ENCODE peak calls at places on chromosomes 13 and 19, in four cellular contexts. K, Z, W and I are unnamed samples.

GRCh38 chr19:44582581-44583265 is 30.6 kb upstream of the IGSF23 start:
- DNase-seq in K (no peak), Z (no peak), W (peak; percentile 17), I (no peak)

GRCh38 chr13:92365904-92366303 is 860.7 kb upstream of the GPC6 start:
- DNase-seq in K (no peak), Z (no peak), W (no peak), I (no peak)

GRCh38 chr19:29517946-29518345 is 7.8 kb upstream of the VSTM2B start:
- DNase-seq in K (no peak), Z (no peak), W (no peak), I (no peak)

GRCh38 chr19:37699057-37699456 is 20.5 kb downstream of the ZNF607 start:
- DNase-seq in K (no peak), Z (no peak), W (no peak), I (no peak)

GRCh38 chr19:14300281-14300680 is 81.0 kb upstream of the ADGRE5 start:
- DNase-seq in K (no peak), Z (no peak), W (no peak), I (no peak)

GRCh38 chr13:24684600-24684998 is 4.4 kb downstream of the ATP12A start:
- DNase-seq in K (no peak), Z (no peak), W (no peak), I (no peak)

GRCh38 chr13:46565808-46566750 is 13.1 kb downstream of the LRCH1 start:
- DNase-seq in K (no peak), Z (no peak), W (no peak), I (no peak)

GRCh38 chr13:40769970-40770369 is 1.0 kb downstream of the MRPS31 start:
- DNase-seq in K (no peak), Z (no peak), W (no peak), I (no peak)

GRCh38 chr13:30165791-30166190 is 141.6 kb downstream of the KATNAL1 start:
- DNase-seq in K (no peak), Z (no peak), W (peak; percentile 30), I (no peak)

GRCh38 chr13:73952683-73953082 is 181.5 kb downstream of the KLF12 start:
- DNase-seq in K (no peak), Z (no peak), W (no peak), I (no peak)

GRCh38 chr13:28637714-28638355 is 21.1 kb upstream of the POMP start:
- DNase-seq in K (no peak), Z (no peak), W (no peak), I (no peak)

GRCh38 chr13:105170438-105170837 is 1365.0 kb downstream of the EFNB2 start:
- DNase-seq in K (no peak), Z (no peak), W (no peak), I (no peak)

GRCh38 chr19:18507727-18508440 is 14.0 kb downstream of the ELL start:
- DNase-seq in K (no peak), Z (no peak), W (no peak), I (no peak)

GRCh38 chr13:23470706-23471610 is 37.5 kb upstream of the SACS start:
- DNase-seq in K (no peak), Z (no peak), W (no peak), I (no peak)

GRCh38 chr19:9043524-9043923 is 33.3 kb upstream of the MUC16 start:
- DNase-seq in K (no peak), Z (no peak), W (no peak), I (no peak)

GRCh38 chr19:51185069-51185867 is 39.6 kb upstream of the CD33 start:
- DNase-seq in K (no peak), Z (no peak), W (no peak), I (no peak)

GRCh38 chr13:103772576-103772975 is 706.4 kb upstream of the SLC10A2 start:
- DNase-seq in K (no peak), Z (no peak), W (no peak), I (no peak)

GRCh38 chr19:7988307-7988706 is 17.1 kb downstream of the ELAVL1 start:
- DNase-seq in K (no peak), Z (no peak), W (no peak), I (no peak)

GRCh38 chr19:18292810-18293641 is 11.6 kb upstream of the JUND start:
- DNase-seq in K (peak; percentile 71), Z (peak; percentile 73), W (peak; percentile 85), I (no peak)

GRCh38 chr13:102328909-102329308 is 72.9 kb downstream of the FGF14 start:
- DNase-seq in K (no peak), Z (no peak), W (no peak), I (no peak)

GRCh38 chr13:106151056-106151699 is 384.3 kb downstream of the EFNB2 start:
- DNase-seq in K (no peak), Z (no peak), W (no peak), I (peak; percentile 35)

GRCh38 chr13:46756977-46757376 is 40.0 kb downstream of the ESD start:
- DNase-seq in K (no peak), Z (no peak), W (no peak), I (peak; percentile 19)

GRCh38 chr13:22108283-22108897 is 437.5 kb downstream of the FGF9 start:
- DNase-seq in K (no peak), Z (no peak), W (no peak), I (no peak)

DNA sequence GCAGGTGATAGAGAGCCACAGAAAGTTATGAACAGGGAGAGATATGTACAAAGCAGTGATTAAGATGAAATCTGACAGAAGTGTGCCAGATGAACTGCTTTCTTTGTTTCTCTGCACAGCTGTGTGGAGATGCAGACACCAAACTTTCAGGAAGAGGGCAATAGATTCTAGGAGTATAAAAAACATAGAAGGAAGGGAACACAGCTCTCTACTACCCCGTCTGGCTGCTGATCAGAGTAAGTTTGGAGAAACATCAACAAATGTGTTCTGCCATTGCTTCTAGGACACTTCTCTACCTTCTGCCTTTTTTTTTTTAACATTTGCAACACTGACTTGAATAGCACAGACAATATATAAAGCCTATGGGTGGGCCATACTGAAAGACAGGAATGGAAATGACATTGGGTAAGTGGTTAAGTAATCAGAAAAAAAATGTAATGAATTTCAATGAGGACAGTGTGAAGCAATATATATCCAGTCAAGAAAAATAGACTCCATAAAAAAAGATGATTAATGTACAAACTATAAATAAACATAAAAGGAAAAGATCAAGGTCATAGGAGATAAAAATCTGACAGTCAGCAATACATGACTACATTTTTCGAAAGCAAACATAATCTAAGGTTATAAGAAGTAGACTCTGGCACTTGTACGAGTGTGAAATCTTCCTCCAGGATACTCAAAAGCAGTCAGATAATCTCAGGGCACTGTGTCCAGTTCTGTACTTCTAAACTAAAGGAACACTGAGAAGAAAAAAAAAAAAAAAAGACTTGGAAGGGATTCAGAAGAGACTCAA is 21.4 kb downstream of the NUFIP1 start:
- DNase-seq in K (no peak), Z (no peak), W (no peak), I (no peak)
- TF ChIP-seq CTCF in K (no peak), Z (no peak), W (no peak), I (peak; percentile 39)

DNA sequence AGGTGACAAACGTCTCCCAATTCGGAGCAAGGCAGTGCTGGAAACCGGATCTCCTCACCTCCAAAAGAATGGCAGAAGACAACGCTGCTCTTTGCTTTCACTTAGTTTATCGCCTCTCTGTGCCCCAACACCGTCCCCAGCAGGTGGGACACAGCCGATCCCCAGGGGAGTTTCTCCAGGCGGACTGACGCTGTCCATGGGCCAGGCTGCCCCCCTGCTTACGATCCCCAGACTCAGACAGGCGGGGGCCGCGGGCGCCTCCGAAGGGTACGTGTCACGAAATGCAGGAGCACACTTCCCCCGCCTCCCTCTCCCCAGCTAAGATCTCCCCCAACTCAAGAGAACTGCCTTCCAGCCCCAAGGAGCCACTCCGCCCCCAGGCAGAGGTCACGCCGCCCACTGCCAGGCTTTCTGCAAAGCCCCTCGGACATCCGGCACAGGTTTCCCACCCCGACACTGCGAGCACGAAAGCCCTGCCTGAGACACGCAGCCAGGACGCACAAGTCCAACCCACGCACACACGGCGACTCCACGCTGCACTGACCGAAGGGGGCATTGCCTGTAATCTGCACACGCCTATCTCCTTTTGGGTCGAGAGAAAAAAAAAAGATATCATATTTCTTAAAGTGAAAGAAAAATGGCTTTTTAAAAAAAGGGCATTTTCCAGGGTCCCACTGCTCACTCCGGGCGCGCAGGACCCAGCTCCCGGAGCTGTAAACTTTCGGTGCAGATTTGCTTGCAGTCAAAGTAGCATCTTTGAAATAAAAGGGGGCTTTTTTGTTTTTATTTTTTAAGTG is 1.9 kb downstream of the SPRY2 start:
- DNase-seq in K (peak; percentile 61), Z (peak; percentile 57), W (peak; percentile 78), I (peak; percentile 80)
- TF ChIP-seq CTCF in K (peak; percentile 8), Z (no peak), W (peak; percentile 13), I (peak; percentile 36)

GRCh38 chr13:75222031-75222430 is 259.9 kb downstream of the TBC1D4 start:
- DNase-seq in K (no peak), Z (no peak), W (no peak), I (no peak)

GRCh38 chr13:75226755-75227435 is 255.1 kb downstream of the TBC1D4 start:
- DNase-seq in K (no peak), Z (no peak), W (no peak), I (peak; percentile 66)

GRCh38 chr13:75225288-75225687 is 256.7 kb downstream of the TBC1D4 start:
- DNase-seq in K (no peak), Z (no peak), W (no peak), I (no peak)

GRCh38 chr13:75223981-75224742 is 257.8 kb downstream of the TBC1D4 start:
- DNase-seq in K (no peak), Z (no peak), W (no peak), I (no peak)

GRCh38 chr13:75226092-75226491 is 255.9 kb downstream of the TBC1D4 start:
- DNase-seq in K (no peak), Z (no peak), W (no peak), I (no peak)
- TF ChIP-seq CTCF in K (no peak), Z (no peak), W (no peak), I (no peak)

GRCh38 chr19:2255982-2256685 is at the start of gene JSRP1:
- DNase-seq in K (no peak), Z (no peak), W (peak; percentile 90), I (no peak)

GRCh38 chr19:2255112-2255845 is 938 bp downstream of the JSRP1 start:
- DNase-seq in K (no peak), Z (no peak), W (no peak), I (no peak)

GRCh38 chr19:2252481-2253105 is 3.5 kb downstream of the AMH start:
- DNase-seq in K (no peak), Z (no peak), W (no peak), I (no peak)

GRCh38 chr19:2253106-2254051 is 2.8 kb downstream of the JSRP1 start:
- DNase-seq in K (no peak), Z (no peak), W (no peak), I (no peak)

GRCh38 chr19:2254052-2254872 is 2.0 kb downstream of the JSRP1 start:
- DNase-seq in K (no peak), Z (no peak), W (no peak), I (no peak)
- TF ChIP-seq CTCF in K (no peak), Z (no peak), W (peak; percentile 24), I (peak; percentile 18)